ENCODE peak calls at places on chromosomes 2 and 18, in five cellular contexts. E is fibroblast of lung, Z is tibial nerve, Q is IMR-90, J is lower lobe of right lung. K is an unnamed sample. For H3K27me3 and H3K4me1, the result is how much of the 10 kb centered on the place peaks cover.

GRCh38 chr2:177679611-177680530 is 287.3 kb downstream of the AGPS start:
- DNase-seq in Q (no peak), E (no peak), J (no peak), Z (no peak), K (no peak)

GRCh38 chr18:48780151-48781001 is 170.4 kb downstream of the SMAD7 start:
- DNase-seq in Q (peak), J (peak), E (peak), Z (no peak), K (no peak)

GRCh38 chr2:36507408-36507812 is 90.6 kb downstream of the FEZ2 start:
- DNase-seq in Z (peak), Q (peak), J (no peak), E (peak), K (peak)

GRCh38 chr2:33598472-33599174 is 476 bp downstream of the FAM98A start:
- DNase-seq in E (peak), Q (peak), J (peak), Z (peak), K (peak)

GRCh38 chr2:149040451-149040850 is 2.0 kb downstream of the LYPD6B start:
- DNase-seq in Z (no peak), Q (no peak), J (no peak), E (no peak), K (peak)

GRCh38 chr2:5692561-5693287 is 540 bp downstream of the SOX11 start:
- DNase-seq in J (no peak), Z (no peak), E (peak), Q (peak), K (no peak)

GRCh38 chr2:214057986-214058385 is 352.9 kb upstream of the VWC2L start:
- DNase-seq in E (no peak), J (no peak), Z (no peak), Q (no peak), K (no peak)

GRCh38 chr2:172806426-172807008 is 70.9 kb downstream of the RAPGEF4 start:
- DNase-seq in J (no peak), Z (no peak), E (peak), Q (peak), K (no peak)

GRCh38 chr2:12514631-12515437 is 201.9 kb upstream of the TRIB2 start:
- DNase-seq in Z (no peak), J (no peak), Q (peak), E (no peak), K (no peak)

GRCh38 chr2:240627736-240628506 is 2.6 kb downstream of the GPR35 start:
- DNase-seq in Q (no peak), E (no peak), Z (no peak), J (no peak), K (no peak)

GRCh38 chr2:201118957-201119848 is 3.2 kb downstream of the CFLAR start:
- DNase-seq in E (peak), J (no peak), Z (no peak), Q (peak), K (no peak)

GRCh38 chr18:50131591-50131990 is 63.4 kb downstream of the MYO5B start:
- DNase-seq in E (peak), Q (no peak), Z (no peak), J (no peak), K (no peak)

GRCh38 chr2:18398833-18399232 is 161.6 kb downstream of the RDH14 start:
- DNase-seq in Z (peak), Q (no peak), J (no peak), E (no peak), K (no peak)

GRCh38 chr2:201404699-201405275 is 46.5 kb downstream of the TRAK2 start:
- DNase-seq in E (no peak), Z (no peak), J (no peak), Q (no peak), K (no peak)

GRCh38 chr2:62939735-62940491 is 110.7 kb upstream of the OTX1 start:
- DNase-seq in E (peak), Z (no peak), Q (peak), J (no peak), K (no peak)

GRCh38 chr18:42092848-42093247 is 137.8 kb downstream of the PIK3C3 start:
- DNase-seq in J (no peak), Z (no peak), E (no peak), Q (no peak), K (no peak)

GRCh38 chr2:235366847-235367246 is 127.0 kb upstream of the AGAP1 start:
- DNase-seq in J (no peak), E (no peak), Z (no peak), Q (no peak), K (no peak)

GRCh38 chr2:216666461-216667233 is 28.7 kb downstream of the IGFBP5 start:
- DNase-seq in Z (peak), E (peak), Q (peak), J (peak), K (peak)

GRCh38 chr2:134207589-134208209 is 46.2 kb upstream of the MGAT5 start:
- DNase-seq in Z (peak), E (peak), Q (peak), J (peak), K (peak)

GRCh38 chr2:112529751-112530150 is 12.5 kb upstream of the POLR1B start:
- DNase-seq in J (no peak), Q (no peak), E (no peak), Z (no peak), K (no peak)

GRCh38 chr2:158753561-158754302 is 41.4 kb upstream of the DAPL1 start:
- DNase-seq in E (peak), Q (peak), Z (peak), J (no peak), K (no peak)

GRCh38 chr2:383888-384287 is 96.0 kb upstream of the ALKAL2 start:
- DNase-seq in J (no peak), Z (no peak), Q (no peak), E (no peak), K (no peak)

GRCh38 chr2:199462167-199462976 is 4.6 kb upstream of the SATB2 start:
- DNase-seq in Z (no peak), J (no peak), Q (no peak), E (no peak), K (no peak)

GRCh38 chr2:65605427-65606058 is 173.1 kb upstream of the SPRED2 start:
- DNase-seq in E (no peak), Z (no peak), Q (no peak), J (no peak), K (no peak)

GRCh38 chr2:239279508-239280295 is 121.1 kb downstream of the HDAC4 start:
- DNase-seq in Z (no peak), E (no peak), J (no peak), Q (no peak), K (no peak)

GRCh38 chr2:145190031-145190703 is 670.2 kb upstream of the ZEB2 start:
- DNase-seq in Z (no peak), E (peak), J (no peak), Q (peak), K (no peak)

GRCh38 chr2:223779877-223780276 is 57.5 kb downstream of the AP1S3 start:
- DNase-seq in J (no peak), Z (no peak), Q (peak), E (peak), K (peak)

GRCh38 chr2:212725180-212725579 is 186.6 kb upstream of the ERBB4 start:
- DNase-seq in Q (no peak), Z (no peak), J (no peak), E (no peak), K (no peak)

DNA sequence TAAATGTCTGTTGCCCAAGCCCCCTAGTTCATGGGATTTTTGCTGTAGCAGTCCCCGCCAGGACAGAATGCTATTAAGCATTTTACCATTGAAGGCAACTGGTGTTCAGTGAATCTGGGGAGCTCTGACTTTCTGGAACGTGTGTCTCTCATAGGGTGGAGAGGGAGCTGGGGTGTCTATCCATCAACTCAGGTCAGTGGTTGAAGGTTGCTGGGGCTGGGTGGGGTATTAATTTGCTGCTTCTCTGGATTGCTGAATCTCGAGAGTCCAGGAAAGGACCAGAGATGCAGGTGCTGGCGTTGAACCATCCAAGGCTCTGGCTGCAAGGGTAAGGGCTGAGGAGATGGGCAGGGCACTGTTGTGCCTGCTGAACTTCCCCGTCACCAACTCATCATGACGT is 66.8 kb upstream of the NCK2 start:
- DNase-seq in E (no peak), J (no peak), Q (no peak), Z (no peak), K (no peak)
- H3K27me3 ChIP-seq in E (under half), J (under half), Q (under half), Z (under half), K (under half)

GRCh38 chr18:58669731-58670379 is 1.4 kb upstream of the MALT1 start:
- DNase-seq in J (no peak), Z (no peak), E (peak), Q (peak), K (no peak)

GRCh38 chr18:58670561-58671121 is 624 bp upstream of the MALT1 start:
- DNase-seq in Z (peak), E (peak), J (no peak), Q (peak), K (no peak)

GRCh38 chr18:58674159-58674558 is 2.9 kb downstream of the MALT1 start:
- DNase-seq in J (no peak), Q (no peak), E (no peak), Z (no peak), K (no peak)

GRCh38 chr18:58671122-58671940 is at the start of gene MALT1:
- DNase-seq in Z (peak), Q (peak), E (peak), J (peak), K (peak)

GRCh38 chr18:58671941-58672565 is 788 bp downstream of the MALT1 start:
- DNase-seq in Z (no peak), Q (peak), E (peak), J (peak), K (no peak)
- H3K4me1 ChIP-seq in Z (under half), Q (under half), E (under half), J (under half), K (under half)

GRCh38 chr18:63627819-63628218 is 16.2 kb downstream of the SERPINB4 start:
- DNase-seq in E (no peak), Q (no peak), Z (no peak), J (no peak), K (no peak)
- H3K27me3 ChIP-seq in E (under half), Q (under half), Z (under half), J (under half), K (under half)

GRCh38 chr2:28341208-28341891 is 51.3 kb upstream of the FOSL2 start:
- DNase-seq in E (no peak), J (no peak), Q (no peak), Z (no peak), K (no peak)
- H3K4me1 ChIP-seq in E (under half), J (under half), Q (under half), Z (half or more), K (under half)